ENCODE peak calls at places on chromosomes 2 and 18, in five cellular contexts. One of them, this sample, is unnamed.

GRCh38 chr2:145094353-145094752 is 574.4 kb upstream of the ZEB2 start:
- DNase-seq in A549: no peak
- DNase-seq in activated T-cell treated with anti-CD3 and anti-CD28 coated beads for 48 hours: no peak
- DNase-seq in LNCaP clone FGC: no peak
- DNase-seq in activated CD4-positive, alpha-beta T cell treated with anti-CD3 and anti-CD28 coated beads for 4 hours: no peak
- DNase-seq in this sample: no peak

GRCh38 chr2:115165529-115166109 is 723.2 kb downstream of the DPP10 start:
- DNase-seq in A549: peak
- DNase-seq in activated T-cell treated with anti-CD3 and anti-CD28 coated beads for 48 hours: no peak
- DNase-seq in LNCaP clone FGC: peak
- DNase-seq in activated CD4-positive, alpha-beta T cell treated with anti-CD3 and anti-CD28 coated beads for 4 hours: no peak
- DNase-seq in this sample: peak

GRCh38 chr2:23375448-23375847 is 9.5 kb upstream of the KLHL29 start:
- DNase-seq in A549: peak
- DNase-seq in activated T-cell treated with anti-CD3 and anti-CD28 coated beads for 48 hours: no peak
- DNase-seq in LNCaP clone FGC: peak
- DNase-seq in activated CD4-positive, alpha-beta T cell treated with anti-CD3 and anti-CD28 coated beads for 4 hours: no peak
- DNase-seq in this sample: peak

GRCh38 chr2:200730302-200730701 is 81.4 kb upstream of the BZW1 start:
- DNase-seq in A549: no peak
- DNase-seq in activated T-cell treated with anti-CD3 and anti-CD28 coated beads for 48 hours: no peak
- DNase-seq in LNCaP clone FGC: no peak
- DNase-seq in activated CD4-positive, alpha-beta T cell treated with anti-CD3 and anti-CD28 coated beads for 4 hours: no peak
- DNase-seq in this sample: no peak

GRCh38 chr2:10086950-10087349 is 6.7 kb upstream of the CYS1 start:
- DNase-seq in A549: peak
- DNase-seq in activated T-cell treated with anti-CD3 and anti-CD28 coated beads for 48 hours: no peak
- DNase-seq in LNCaP clone FGC: no peak
- DNase-seq in activated CD4-positive, alpha-beta T cell treated with anti-CD3 and anti-CD28 coated beads for 4 hours: no peak
- DNase-seq in this sample: no peak

GRCh38 chr2:145909781-145910180 is 1389.9 kb upstream of the ZEB2 start:
- DNase-seq in A549: no peak
- DNase-seq in activated T-cell treated with anti-CD3 and anti-CD28 coated beads for 48 hours: no peak
- DNase-seq in LNCaP clone FGC: no peak
- DNase-seq in activated CD4-positive, alpha-beta T cell treated with anti-CD3 and anti-CD28 coated beads for 4 hours: no peak
- DNase-seq in this sample: no peak

GRCh38 chr2:1742680-1743395 is 1.5 kb downstream of the PXDN start:
- DNase-seq in A549: peak
- DNase-seq in activated T-cell treated with anti-CD3 and anti-CD28 coated beads for 48 hours: peak
- DNase-seq in LNCaP clone FGC: peak
- DNase-seq in activated CD4-positive, alpha-beta T cell treated with anti-CD3 and anti-CD28 coated beads for 4 hours: no peak
- DNase-seq in this sample: no peak

GRCh38 chr2:174771631-174772491 is 7.6 kb upstream of the CHRNA1 start:
- DNase-seq in A549: peak
- DNase-seq in activated T-cell treated with anti-CD3 and anti-CD28 coated beads for 48 hours: peak
- DNase-seq in LNCaP clone FGC: no peak
- DNase-seq in activated CD4-positive, alpha-beta T cell treated with anti-CD3 and anti-CD28 coated beads for 4 hours: peak
- DNase-seq in this sample: peak

GRCh38 chr2:114805195-114805594 is 362.8 kb downstream of the DPP10 start:
- DNase-seq in A549: no peak
- DNase-seq in activated T-cell treated with anti-CD3 and anti-CD28 coated beads for 48 hours: no peak
- DNase-seq in LNCaP clone FGC: no peak
- DNase-seq in activated CD4-positive, alpha-beta T cell treated with anti-CD3 and anti-CD28 coated beads for 4 hours: no peak
- DNase-seq in this sample: no peak

GRCh38 chr2:95526360-95527341 is 42.1 kb upstream of the TRIM43B start:
- DNase-seq in A549: peak
- DNase-seq in activated T-cell treated with anti-CD3 and anti-CD28 coated beads for 48 hours: peak
- DNase-seq in LNCaP clone FGC: peak
- DNase-seq in activated CD4-positive, alpha-beta T cell treated with anti-CD3 and anti-CD28 coated beads for 4 hours: peak
- DNase-seq in this sample: peak

GRCh38 chr2:189337648-189338047 is 103.6 kb upstream of the WDR75 start:
- DNase-seq in A549: peak
- DNase-seq in activated T-cell treated with anti-CD3 and anti-CD28 coated beads for 48 hours: no peak
- DNase-seq in LNCaP clone FGC: no peak
- DNase-seq in activated CD4-positive, alpha-beta T cell treated with anti-CD3 and anti-CD28 coated beads for 4 hours: no peak
- DNase-seq in this sample: no peak

GRCh38 chr18:55983433-55983832 is 395.4 kb upstream of the TCF4 start:
- DNase-seq in A549: no peak
- DNase-seq in activated T-cell treated with anti-CD3 and anti-CD28 coated beads for 48 hours: no peak
- DNase-seq in LNCaP clone FGC: no peak
- DNase-seq in activated CD4-positive, alpha-beta T cell treated with anti-CD3 and anti-CD28 coated beads for 4 hours: no peak
- DNase-seq in this sample: no peak

GRCh38 chr2:231613655-231614558 is 21.2 kb downstream of the TEX44 start:
- DNase-seq in A549: peak
- DNase-seq in activated T-cell treated with anti-CD3 and anti-CD28 coated beads for 48 hours: peak
- DNase-seq in LNCaP clone FGC: no peak
- DNase-seq in activated CD4-positive, alpha-beta T cell treated with anti-CD3 and anti-CD28 coated beads for 4 hours: peak
- DNase-seq in this sample: no peak

GRCh38 chr2:100518801-100519200 is 44.0 kb upstream of the PDCL3 start:
- DNase-seq in A549: no peak
- DNase-seq in activated T-cell treated with anti-CD3 and anti-CD28 coated beads for 48 hours: no peak
- DNase-seq in LNCaP clone FGC: no peak
- DNase-seq in activated CD4-positive, alpha-beta T cell treated with anti-CD3 and anti-CD28 coated beads for 4 hours: no peak
- DNase-seq in this sample: no peak

GRCh38 chr2:11248-11941 is 34.9 kb downstream of the FAM110C start:
- DNase-seq in A549: peak
- DNase-seq in activated T-cell treated with anti-CD3 and anti-CD28 coated beads for 48 hours: peak
- DNase-seq in LNCaP clone FGC: peak
- DNase-seq in activated CD4-positive, alpha-beta T cell treated with anti-CD3 and anti-CD28 coated beads for 4 hours: peak
- DNase-seq in this sample: no peak

GRCh38 chr2:3179208-3179607 is 198.4 kb downstream of the EIPR1 start:
- DNase-seq in A549: peak
- DNase-seq in activated T-cell treated with anti-CD3 and anti-CD28 coated beads for 48 hours: peak
- DNase-seq in LNCaP clone FGC: no peak
- DNase-seq in activated CD4-positive, alpha-beta T cell treated with anti-CD3 and anti-CD28 coated beads for 4 hours: no peak
- DNase-seq in this sample: peak

GRCh38 chr2:1310202-1310601 is 103.1 kb upstream of the TPO start:
- DNase-seq in A549: no peak
- DNase-seq in activated T-cell treated with anti-CD3 and anti-CD28 coated beads for 48 hours: no peak
- DNase-seq in LNCaP clone FGC: no peak
- DNase-seq in activated CD4-positive, alpha-beta T cell treated with anti-CD3 and anti-CD28 coated beads for 4 hours: no peak
- DNase-seq in this sample: no peak

GRCh38 chr2:68878753-68879152 is 7.6 kb upstream of the BMP10 start:
- DNase-seq in A549: no peak
- DNase-seq in activated T-cell treated with anti-CD3 and anti-CD28 coated beads for 48 hours: no peak
- DNase-seq in LNCaP clone FGC: no peak
- DNase-seq in activated CD4-positive, alpha-beta T cell treated with anti-CD3 and anti-CD28 coated beads for 4 hours: no peak
- DNase-seq in this sample: no peak

GRCh38 chr2:109289011-109289410 is 160.0 kb downstream of the SH3RF3 start:
- DNase-seq in A549: no peak
- DNase-seq in activated T-cell treated with anti-CD3 and anti-CD28 coated beads for 48 hours: no peak
- DNase-seq in LNCaP clone FGC: no peak
- DNase-seq in activated CD4-positive, alpha-beta T cell treated with anti-CD3 and anti-CD28 coated beads for 4 hours: no peak
- DNase-seq in this sample: no peak